ENCODE peak calls at places on chromosomes 12 and 14, in five cellular contexts. X is AG04449, Q is IMR-90, B is NB4, M is WTC11. S is an unnamed sample.

GRCh38 chr12:78236264-78236663 is 405.6 kb downstream of the NAV3 start:
- DNase-seq in B (no peak), Q (peak; percentile 18), X (no peak), M (no peak), S (no peak)

GRCh38 chr14:49702725-49703124 is 9.8 kb downstream of the KLHDC1 start:
- DNase-seq in B (no peak), M (no peak), Q (no peak), X (no peak), S (no peak)

GRCh38 chr14:35254736-35255135 is 37.4 kb upstream of the PSMA6 start:
- DNase-seq in B (peak; percentile 23), M (no peak), X (no peak), Q (no peak), S (no peak)

GRCh38 chr12:21547437-21547836 is 21.3 kb downstream of the SPX start:
- DNase-seq in M (no peak), Q (no peak), B (no peak), X (no peak), S (no peak)

GRCh38 chr12:93302331-93303229 is 75.1 kb upstream of the NUDT4 start:
- DNase-seq in M (no peak), B (no peak), Q (peak; percentile 97), X (peak; percentile 67), S (no peak)

GRCh38 chr12:29773076-29773475 is 10.7 kb downstream of the TMTC1 start:
- DNase-seq in X (no peak), Q (no peak), B (no peak), M (no peak), S (no peak)

GRCh38 chr12:131962069-131962468 is 12.3 kb downstream of the EP400 start:
- DNase-seq in M (no peak), B (no peak), X (no peak), Q (no peak), S (no peak)

GRCh38 chr12:83322816-83323215 is 636.1 kb downstream of the TMTC2 start:
- DNase-seq in Q (no peak), B (no peak), X (no peak), M (no peak), S (no peak)

GRCh38 chr12:63151898-63152700 is 1.1 kb upstream of the AVPR1A start:
- DNase-seq in B (peak; percentile 63), X (no peak), Q (peak; percentile 24), M (peak; percentile 72), S (no peak)

GRCh38 chr14:58455593-58456265 is 28.2 kb downstream of the KIAA0586 start:
- DNase-seq in M (no peak), B (no peak), Q (peak; percentile 24), X (no peak), S (no peak)

GRCh38 chr12:84891106-84891838 is 21.3 kb downstream of the SLC6A15 start:
- DNase-seq in B (no peak), Q (peak; percentile 32), X (no peak), M (no peak), S (no peak)

DNA sequence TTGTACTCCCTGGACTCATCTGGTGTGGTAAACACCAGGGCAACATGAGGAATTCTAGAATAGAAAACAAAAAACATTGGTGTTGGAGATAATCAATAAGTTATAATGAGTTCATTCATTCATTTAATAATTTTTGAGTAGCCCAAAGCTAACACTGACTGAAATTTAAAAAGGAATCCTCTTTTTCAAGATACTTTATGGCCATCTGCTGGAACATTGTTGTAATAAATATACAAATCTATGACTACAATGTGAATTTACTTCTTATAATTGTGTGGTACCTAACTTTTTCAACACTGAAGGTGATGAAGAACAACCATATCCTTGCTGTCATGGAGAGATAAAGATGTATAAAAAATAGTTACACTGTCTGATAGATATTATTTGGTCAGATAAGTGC is 687.3 kb upstream of the MIS18BP1 start:
- DNase-seq in M (no peak), Q (no peak), X (no peak), B (no peak), S (no peak)
- TF ChIP-seq CTCF in M (no peak), Q (no peak), X (no peak), B (no peak), S (no peak)

GRCh38 chr12:47818701-47819543 is 781 bp downstream of the HDAC7 start:
- DNase-seq in Q (no peak), B (peak; percentile 69), M (peak; percentile 77), X (no peak), S (no peak)

GRCh38 chr12:47818382-47818700 is 1.4 kb downstream of the HDAC7 start:
- DNase-seq in Q (peak; percentile 43), M (no peak), B (peak; percentile 35), X (no peak), S (no peak)

GRCh38 chr12:47818007-47818376 is 1.7 kb downstream of the HDAC7 start:
- DNase-seq in X (no peak), B (no peak), M (no peak), Q (no peak), S (no peak)

GRCh38 chr12:47816646-47817271 is 2.9 kb downstream of the HDAC7 start:
- DNase-seq in B (no peak), Q (no peak), M (no peak), X (no peak), S (no peak)

DNA sequence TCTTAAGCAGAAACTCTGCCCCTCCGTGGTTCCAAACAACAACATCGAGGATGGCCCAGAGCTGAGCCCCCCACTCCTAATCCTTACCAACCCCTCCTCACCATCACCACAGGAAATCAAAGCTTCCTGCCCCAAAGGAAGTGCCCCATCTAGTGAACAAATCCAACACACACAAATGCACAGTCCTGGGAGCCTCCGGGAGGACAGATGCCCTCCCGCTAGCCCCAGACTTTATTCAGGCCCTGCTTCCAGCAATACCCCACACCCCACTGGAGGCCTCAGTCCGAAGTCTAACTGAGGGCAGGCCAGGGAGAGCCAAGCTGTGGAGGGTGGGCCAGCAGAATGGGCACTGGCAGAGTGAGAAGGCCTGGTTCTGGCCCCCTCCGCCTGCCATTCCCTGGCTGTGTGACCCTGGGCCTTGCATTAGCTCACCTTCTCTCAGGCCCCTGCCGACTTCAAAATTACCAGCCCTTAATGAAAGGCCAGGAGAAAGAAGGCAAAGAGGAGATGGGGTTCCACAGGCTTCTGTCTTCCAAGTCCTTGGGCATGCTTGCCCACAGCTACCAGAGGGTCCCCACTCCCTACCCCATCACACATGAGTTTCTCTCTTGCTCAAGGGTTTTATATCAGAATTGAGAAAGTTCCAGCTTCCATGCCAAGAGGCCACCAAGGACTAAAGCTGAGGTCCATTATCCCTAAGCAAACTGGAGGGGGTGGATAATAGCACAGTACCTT is 2.3 kb downstream of the HDAC7 start:
- DNase-seq in M (no peak), X (no peak), B (no peak), Q (no peak), S (no peak)
- TF ChIP-seq CTCF in M (no peak), X (peak; percentile 19), B (peak; percentile 30), Q (peak; percentile 38), S (no peak)

DNA sequence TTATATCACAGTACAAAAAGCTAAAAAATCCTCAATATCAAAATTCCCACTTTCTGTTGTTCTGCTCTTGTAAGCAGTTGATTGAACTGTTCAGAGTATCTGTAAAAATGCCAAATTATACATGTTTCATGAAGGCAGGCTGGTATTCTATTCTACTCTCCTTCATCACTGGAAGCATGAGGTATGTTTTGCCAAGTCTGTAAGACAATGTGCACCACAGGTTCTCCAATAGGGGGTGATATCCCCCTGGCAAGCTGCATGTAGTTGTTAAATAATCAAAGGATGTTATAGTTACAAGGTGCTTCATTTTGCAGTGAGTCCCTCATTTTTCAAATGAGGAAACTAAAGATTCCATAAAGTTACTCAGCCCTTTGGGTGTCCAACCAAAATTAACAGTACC is 15.1 kb upstream of the NEK9 start:
- DNase-seq in B (peak; percentile 69), X (no peak), M (no peak), Q (peak; percentile 56), S (no peak)
- TF ChIP-seq CTCF in B (peak; percentile 47), X (peak; percentile 28), M (no peak), Q (peak; percentile 55), S (peak; percentile 35)

GRCh38 chr12:75560167-75560566 is 48.8 kb upstream of the KRR1 start:
- DNase-seq in B (peak; percentile 34), M (no peak), X (no peak), Q (peak; percentile 63), S (no peak)
- TF ChIP-seq CTCF in B (no peak), M (no peak), X (peak; percentile 38), Q (peak; percentile 51), S (no peak)

GRCh38 chr14:100105357-100106169 is 40.3 kb downstream of the EVL start:
- DNase-seq in B (no peak), M (no peak), X (no peak), Q (no peak), S (no peak)

GRCh38 chr14:100106260-100106659 is 41.0 kb downstream of the EVL start:
- DNase-seq in M (no peak), Q (no peak), X (no peak), B (no peak), S (peak; percentile 80)

GRCh38 chr14:100103261-100104005 is 38.2 kb downstream of the EVL start:
- DNase-seq in B (no peak), M (no peak), Q (peak; percentile 13), X (no peak), S (no peak)

GRCh38 chr14:100104006-100104352 is 38.8 kb downstream of the EVL start:
- DNase-seq in M (no peak), Q (no peak), B (no peak), X (no peak), S (no peak)

GRCh38 chr14:100104523-100105300 is 39.5 kb downstream of the EVL start:
- DNase-seq in B (no peak), M (peak; percentile 29), Q (peak; percentile 72), X (peak; percentile 58), S (no peak)
- TF ChIP-seq CTCF in B (peak; percentile 16), M (no peak), Q (no peak), X (no peak), S (no peak)

GRCh38 chr12:97960741-97961608 is 498.4 kb downstream of the RMST start:
- DNase-seq in X (no peak), Q (no peak), M (peak; percentile 57), B (peak; percentile 54), S (no peak)
- TF ChIP-seq CTCF in X (peak; percentile 6), Q (peak; percentile 7), M (peak; percentile 91), B (peak; percentile 95), S (peak; percentile 71)

S was measured in CD14-positive monocyte.